ENCODE peak calls at places on chromosome 5, in four cellular contexts. N, Z, R and S are unnamed samples.
A peak's percentile ranks its signal among the peaks of the same experiment; 100 is the strongest.

GRCh38 chr5:88683506-88684135 is 199.4 kb downstream of the MEF2C start:
- DNase-seq in N (no peak), Z (peak; percentile 28), R (no peak), S (no peak)

GRCh38 chr5:110625376-110625999 is 101.0 kb downstream of the TMEM232 start:
- DNase-seq in N (no peak), Z (peak; percentile 79), R (no peak), S (no peak)

GRCh38 chr5:14983666-14984441 is 112.3 kb upstream of the ANKH start:
- DNase-seq in N (no peak), Z (no peak), R (no peak), S (no peak)

GRCh38 chr5:179504191-179504590 is 46.2 kb upstream of the RUFY1 start:
- DNase-seq in N (no peak), Z (peak; percentile 18), R (no peak), S (no peak)

GRCh38 chr5:88140396-88140862 is 128.2 kb downstream of the TMEM161B start:
- DNase-seq in N (no peak), Z (no peak), R (no peak), S (peak; percentile 51)

GRCh38 chr5:96876292-96876850 is at the start of gene ERAP2:
- DNase-seq in N (no peak), Z (peak; percentile 72), R (no peak), S (no peak)

GRCh38 chr5:10885026-10885425 is 124.0 kb upstream of the DAP start:
- DNase-seq in N (no peak), Z (peak; percentile 61), R (no peak), S (no peak)

GRCh38 chr5:156328176-156328575 is 1.2 kb downstream of the SGCD start:
- DNase-seq in N (no peak), Z (peak; percentile 48), R (no peak), S (no peak)

GRCh38 chr5:101142102-101142501 is 239.0 kb upstream of the ST8SIA4 start:
- DNase-seq in N (no peak), Z (no peak), R (no peak), S (no peak)

GRCh38 chr5:93604119-93604963 is 21.3 kb downstream of the NR2F1 start:
- DNase-seq in N (no peak), Z (peak; percentile 54), R (no peak), S (no peak)

GRCh38 chr5:36599986-36600779 is 6.2 kb upstream of the SLC1A3 start:
- DNase-seq in N (no peak), Z (peak; percentile 59), R (no peak), S (no peak)

GRCh38 chr5:132298305-132298704 is 4.1 kb downstream of the SLC22A4 start:
- DNase-seq in N (no peak), Z (no peak), R (no peak), S (no peak)

GRCh38 chr5:172646716-172647285 is 5.7 kb downstream of the NEURL1B start:
- DNase-seq in N (no peak), Z (peak; percentile 28), R (peak; percentile 47), S (peak; percentile 62)

GRCh38 chr5:79236970-79237734 is 1.2 kb downstream of the JMY start:
- DNase-seq in N (peak; percentile 69), Z (peak; percentile 73), R (peak; percentile 24), S (peak; percentile 28)

GRCh38 chr5:143148461-143149170 is 254.9 kb downstream of the NR3C1 start:
- DNase-seq in N (no peak), Z (peak; percentile 84), R (no peak), S (no peak)

GRCh38 chr5:96601811-96602244 is 60.3 kb upstream of the CAST start:
- DNase-seq in N (peak; percentile 80), Z (peak; percentile 75), R (no peak), S (peak; percentile 20)

GRCh38 chr5:76794871-76795270 is 24.0 kb upstream of the F2RL1 start:
- DNase-seq in N (no peak), Z (peak; percentile 66), R (no peak), S (no peak)

GRCh38 chr5:151632524-151632923 is 41.4 kb upstream of the FAT2 start:
- DNase-seq in N (no peak), Z (no peak), R (peak; percentile 66), S (no peak)

GRCh38 chr5:54634089-54634488 is 116.5 kb downstream of the SNX18 start:
- DNase-seq in N (no peak), Z (no peak), R (no peak), S (no peak)

GRCh38 chr5:81021486-81021885 is 61.3 kb downstream of the RASGRF2 start:
- DNase-seq in N (no peak), Z (no peak), R (no peak), S (no peak)

GRCh38 chr5:56316302-56316994 is 83.3 kb upstream of the ANKRD55 start:
- DNase-seq in N (no peak), Z (no peak), R (no peak), S (no peak)

GRCh38 chr5:154358410-154359221 is 87.2 kb upstream of the SAP30L start:
- DNase-seq in N (no peak), Z (no peak), R (no peak), S (no peak)

GRCh38 chr5:42641321-42642005 is 115.2 kb upstream of the CCDC152 start:
- DNase-seq in N (no peak), Z (no peak), R (no peak), S (no peak)

GRCh38 chr5:67416986-67417385 is 220.4 kb upstream of the CD180 start:
- DNase-seq in N (no peak), Z (no peak), R (no peak), S (no peak)

GRCh38 chr5:93100433-93100832 is 480.6 kb downstream of the NR2F1-AS1 start:
- DNase-seq in N (no peak), Z (peak; percentile 68), R (no peak), S (no peak)

GRCh38 chr5:5695266-5695665 is 272.8 kb downstream of the ICE1 start:
- DNase-seq in N (no peak), Z (no peak), R (no peak), S (no peak)
- H3K27ac ChIP-seq in N (no peak overlapping the region), Z (no peak overlapping the region), R (no peak overlapping the region), S (no peak overlapping the region)

GRCh38 chr5:91556-92263 is at the start of gene PLEKHG4B:
- DNase-seq in N (no peak), Z (peak; percentile 26), R (no peak), S (no peak)
- H3K27ac ChIP-seq in N (no peak within 1 kb of the TSS), Z (no peak within 1 kb of the TSS), R (no peak within 1 kb of the TSS), S (no peak within 1 kb of the TSS)

DNA sequence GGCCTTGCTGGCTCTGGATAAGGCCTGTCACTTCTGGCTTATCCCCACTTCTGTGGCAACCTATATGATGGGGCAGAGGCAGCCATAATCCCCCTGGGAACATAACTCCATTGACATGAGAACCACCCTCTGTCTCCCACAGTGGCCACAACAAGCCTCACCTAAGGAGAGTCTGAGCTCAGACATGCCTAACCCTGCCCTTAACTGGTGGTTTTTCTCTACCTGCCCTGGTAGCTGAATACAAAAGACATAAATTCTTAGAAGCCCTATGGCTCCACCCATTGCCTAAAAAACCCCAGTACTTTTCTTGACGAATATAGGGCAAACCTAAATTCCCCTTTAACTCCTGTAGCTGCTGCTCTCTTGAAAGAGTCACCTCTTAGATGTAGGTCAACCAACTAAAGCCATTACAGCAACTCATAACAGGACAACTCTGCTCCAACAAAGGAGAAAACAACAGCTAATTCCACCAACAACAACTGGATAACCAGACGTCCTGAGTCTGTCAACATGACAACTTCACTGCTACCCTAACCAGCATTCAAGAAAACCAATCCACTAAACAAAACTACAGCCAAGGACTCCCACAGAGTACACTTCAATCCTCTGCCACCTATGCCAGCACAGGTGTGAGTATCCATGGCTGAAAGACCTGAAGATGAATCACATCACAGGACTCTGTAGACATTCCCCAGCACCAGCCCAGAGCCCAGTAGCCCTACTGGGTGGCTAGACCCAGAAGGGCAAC is 427.7 kb downstream of the PRELID2 start:
- DNase-seq in N (no peak), Z (no peak), R (no peak), S (no peak)
- H3K27ac ChIP-seq in N (no peak overlapping the region), Z (no peak overlapping the region), R (no peak overlapping the region), S (no peak overlapping the region)

GRCh38 chr5:149284501-149284900 is 12.8 kb downstream of the AFAP1L1 start:
- DNase-seq in N (no peak), Z (peak; percentile 83), R (no peak), S (peak; percentile 49)
- H3K27ac ChIP-seq in N (no peak overlapping the region), Z (peak overlapping the region; percentile 52), R (peak overlapping the region; percentile 95), S (peak overlapping the region; percentile 19)

GRCh38 chr5:146098047-146098446 is 7.3 kb downstream of the PLAC8L1 start:
- DNase-seq in N (no peak), Z (no peak), R (no peak), S (no peak)
- H3K27ac ChIP-seq in N (no peak overlapping the region), Z (no peak overlapping the region), R (no peak overlapping the region), S (no peak overlapping the region)

DNA sequence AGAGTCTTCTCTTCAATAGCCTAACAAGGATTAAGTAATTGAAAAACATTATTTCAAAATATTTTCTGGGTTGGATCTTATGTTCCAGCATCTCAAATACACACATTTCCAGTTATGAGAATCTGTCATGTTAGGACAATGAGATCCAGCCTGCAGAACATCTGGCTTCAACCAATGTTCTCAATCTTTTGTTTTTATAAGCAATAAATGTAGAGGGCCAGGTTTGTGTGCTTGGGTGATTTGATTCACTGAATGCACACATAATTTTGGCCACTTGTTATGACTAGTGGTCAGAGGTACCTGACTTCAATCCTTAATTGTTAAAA is 610.5 kb downstream of the EBF1 start:
- DNase-seq in N (no peak), Z (no peak), R (no peak), S (no peak)
- H3K27ac ChIP-seq in N (no peak overlapping the region), Z (no peak overlapping the region), R (peak overlapping the region; percentile 84), S (peak overlapping the region; percentile 23)

GRCh38 chr5:141564216-141564692 is 54.5 kb downstream of the DIAPH1 start:
- DNase-seq in N (peak; percentile 84), Z (peak; percentile 93), R (no peak), S (peak; percentile 82)
- H3K27ac ChIP-seq in N (no peak overlapping the region), Z (peak overlapping the region; percentile 68), R (peak overlapping the region; percentile 76), S (peak overlapping the region; percentile 79)

GRCh38 chr5:177538876-177539275 is 15.5 kb downstream of the FAM193B start:
- DNase-seq in N (no peak), Z (peak; percentile 26), R (no peak), S (no peak)
- H3K27ac ChIP-seq in N (no peak overlapping the region), Z (peak overlapping the region; percentile 90), R (peak overlapping the region; percentile 79), S (peak overlapping the region; percentile 89)